ENCODE peak calls at places on chromosomes 7 and 10, in six cellular contexts. One of them, this sample, is unnamed.

GRCh38 chr7:86667732-86668131 is 24.0 kb downstream of the GRM3 start:
- DNase-seq in adrenal gland: no peak
- DNase-seq in fibroblast of the aortic adventitia: no peak
- DNase-seq in activated CD4-positive, alpha-beta memory T cell treated with anti-CD3 and anti-CD28 coated beads for 36 hours: no peak
- DNase-seq in cardiac fibroblast: no peak
- DNase-seq in effector memory CD4-positive, alpha-beta T cell: no peak
- DNase-seq in this sample: no peak

GRCh38 chr10:124962421-124962820 is 20.5 kb downstream of the ZRANB1 start:
- DNase-seq in adrenal gland: no peak
- DNase-seq in fibroblast of the aortic adventitia: no peak
- DNase-seq in activated CD4-positive, alpha-beta memory T cell treated with anti-CD3 and anti-CD28 coated beads for 36 hours: no peak
- DNase-seq in cardiac fibroblast: peak; percentile 69
- DNase-seq in effector memory CD4-positive, alpha-beta T cell: no peak
- DNase-seq in this sample: no peak

GRCh38 chr7:64888901-64889685 is 14.0 kb upstream of the ZNF273 start:
- DNase-seq in adrenal gland: no peak
- DNase-seq in fibroblast of the aortic adventitia: peak; percentile 4
- DNase-seq in activated CD4-positive, alpha-beta memory T cell treated with anti-CD3 and anti-CD28 coated beads for 36 hours: peak; percentile 24
- DNase-seq in cardiac fibroblast: peak; percentile 21
- DNase-seq in effector memory CD4-positive, alpha-beta T cell: no peak
- DNase-seq in this sample: peak; percentile 48

GRCh38 chr10:125482637-125483036 is 200.3 kb downstream of the TEX36 start:
- DNase-seq in adrenal gland: no peak
- DNase-seq in fibroblast of the aortic adventitia: no peak
- DNase-seq in activated CD4-positive, alpha-beta memory T cell treated with anti-CD3 and anti-CD28 coated beads for 36 hours: no peak
- DNase-seq in cardiac fibroblast: no peak
- DNase-seq in effector memory CD4-positive, alpha-beta T cell: no peak
- DNase-seq in this sample: no peak

GRCh38 chr10:103499881-103500280 is 6.4 kb downstream of the NEURL1 start:
- DNase-seq in adrenal gland: no peak
- DNase-seq in fibroblast of the aortic adventitia: no peak
- DNase-seq in activated CD4-positive, alpha-beta memory T cell treated with anti-CD3 and anti-CD28 coated beads for 36 hours: no peak
- DNase-seq in cardiac fibroblast: no peak
- DNase-seq in effector memory CD4-positive, alpha-beta T cell: no peak
- DNase-seq in this sample: peak; percentile 35

GRCh38 chr10:73304876-73305275 is 52.4 kb upstream of the MRPS16 start:
- DNase-seq in adrenal gland: no peak
- DNase-seq in fibroblast of the aortic adventitia: no peak
- DNase-seq in activated CD4-positive, alpha-beta memory T cell treated with anti-CD3 and anti-CD28 coated beads for 36 hours: no peak
- DNase-seq in cardiac fibroblast: no peak
- DNase-seq in effector memory CD4-positive, alpha-beta T cell: no peak
- DNase-seq in this sample: no peak

GRCh38 chr7:92836489-92837213 is at the start of gene CDK6:
- DNase-seq in adrenal gland: peak; percentile 61
- DNase-seq in fibroblast of the aortic adventitia: peak; percentile 25
- DNase-seq in activated CD4-positive, alpha-beta memory T cell treated with anti-CD3 and anti-CD28 coated beads for 36 hours: peak; percentile 80
- DNase-seq in cardiac fibroblast: peak; percentile 53
- DNase-seq in effector memory CD4-positive, alpha-beta T cell: peak; percentile 41
- DNase-seq in this sample: peak; percentile 79

GRCh38 chr7:36670585-36671431 is 53.5 kb downstream of the AOAH start:
- DNase-seq in adrenal gland: peak; percentile 32
- DNase-seq in fibroblast of the aortic adventitia: peak; percentile 78
- DNase-seq in activated CD4-positive, alpha-beta memory T cell treated with anti-CD3 and anti-CD28 coated beads for 36 hours: peak; percentile 81
- DNase-seq in cardiac fibroblast: peak; percentile 75
- DNase-seq in effector memory CD4-positive, alpha-beta T cell: peak; percentile 31
- DNase-seq in this sample: peak; percentile 88

GRCh38 chr10:78864761-78865517 is 203.8 kb upstream of the ZMIZ1 start:
- DNase-seq in adrenal gland: no peak
- DNase-seq in fibroblast of the aortic adventitia: no peak
- DNase-seq in activated CD4-positive, alpha-beta memory T cell treated with anti-CD3 and anti-CD28 coated beads for 36 hours: no peak
- DNase-seq in cardiac fibroblast: no peak
- DNase-seq in effector memory CD4-positive, alpha-beta T cell: no peak
- DNase-seq in this sample: no peak

GRCh38 chr10:48522011-48522765 is 82.7 kb downstream of the ARHGAP22 start:
- DNase-seq in adrenal gland: no peak
- DNase-seq in fibroblast of the aortic adventitia: peak; percentile 38
- DNase-seq in activated CD4-positive, alpha-beta memory T cell treated with anti-CD3 and anti-CD28 coated beads for 36 hours: no peak
- DNase-seq in cardiac fibroblast: no peak
- DNase-seq in effector memory CD4-positive, alpha-beta T cell: no peak
- DNase-seq in this sample: no peak

GRCh38 chr10:44998146-44998631 is 2.5 kb upstream of the ZNF22 start:
- DNase-seq in adrenal gland: no peak
- DNase-seq in fibroblast of the aortic adventitia: peak; percentile 96
- DNase-seq in activated CD4-positive, alpha-beta memory T cell treated with anti-CD3 and anti-CD28 coated beads for 36 hours: no peak
- DNase-seq in cardiac fibroblast: peak; percentile 83
- DNase-seq in effector memory CD4-positive, alpha-beta T cell: no peak
- DNase-seq in this sample: no peak

GRCh38 chr7:14714161-14714728 is 188.3 kb downstream of the DGKB start:
- DNase-seq in adrenal gland: no peak
- DNase-seq in fibroblast of the aortic adventitia: no peak
- DNase-seq in activated CD4-positive, alpha-beta memory T cell treated with anti-CD3 and anti-CD28 coated beads for 36 hours: peak; percentile 46
- DNase-seq in cardiac fibroblast: peak; percentile 14
- DNase-seq in effector memory CD4-positive, alpha-beta T cell: no peak
- DNase-seq in this sample: no peak

This sample was measured in Daoy.